ENCODE peak calls at places on chromosomes 7 and 10, in eight cellular contexts. X is RWPE1, A is AG04450, E is esophagus squamous epithelium, Q is HFFc6, N is stomach, L is GM12865, F is upper lobe of right lung. K is an unnamed sample.

GRCh38 chr7:40885503-40885902 is 750.7 kb downstream of the SUGCT start:
- DNase-seq in X (peak), A (no peak), E (no peak), Q (peak), N (no peak), L (no peak), F (no peak), K (no peak)

GRCh38 chr7:4883352-4884144 is at the start of gene RADIL:
- DNase-seq in X (peak), A (no peak), E (peak), Q (peak), N (peak), L (peak), F (peak), K (peak)

GRCh38 chr7:22771829-22772228 is 44.8 kb downstream of the IL6 start:
- DNase-seq in X (no peak), A (no peak), E (no peak), Q (no peak), N (no peak), L (no peak), F (no peak), K (no peak)

GRCh38 chr7:137816696-137817320 is 30.0 kb downstream of the DGKI start:
- DNase-seq in X (no peak), A (no peak), E (no peak), Q (peak), N (no peak), L (peak), F (no peak), K (no peak)

GRCh38 chr10:5811387-5811821 is 1.8 kb downstream of the GDI2 start:
- DNase-seq in X (peak), A (no peak), E (no peak), Q (peak), N (no peak), L (peak), F (no peak), K (peak)

GRCh38 chr10:59063491-59063890 is 113.0 kb upstream of the PHYHIPL start:
- DNase-seq in X (no peak), A (no peak), E (no peak), Q (no peak), N (no peak), L (no peak), F (no peak), K (no peak)

GRCh38 chr7:116948934-116949333 is 4.4 kb upstream of the ST7 start:
- DNase-seq in X (no peak), A (no peak), E (no peak), Q (no peak), N (peak), L (no peak), F (no peak), K (no peak)

GRCh38 chr10:48511066-48511854 is 93.6 kb downstream of the ARHGAP22 start:
- DNase-seq in X (no peak), A (no peak), E (no peak), Q (no peak), N (peak), L (no peak), F (no peak), K (no peak)

GRCh38 chr7:14351167-14351566 is 361.7 kb upstream of the ETV1 start:
- DNase-seq in X (no peak), A (no peak), E (no peak), Q (no peak), N (no peak), L (no peak), F (no peak), K (no peak)

GRCh38 chr7:82049442-82049841 is 279.6 kb upstream of the HGF start:
- DNase-seq in X (no peak), A (no peak), E (no peak), Q (no peak), N (no peak), L (no peak), F (no peak), K (no peak)

GRCh38 chr7:128221929-128222403 is 19.1 kb upstream of the LEP start:
- DNase-seq in X (peak), A (no peak), E (no peak), Q (peak), N (no peak), L (no peak), F (no peak), K (peak)

GRCh38 chr7:886626-887487 is 10.5 kb downstream of the GET4 start:
- DNase-seq in X (no peak), A (no peak), E (no peak), Q (no peak), N (no peak), L (no peak), F (no peak), K (no peak)

GRCh38 chr7:151992375-151992774 is 33.1 kb upstream of the GALNT11 start:
- DNase-seq in X (peak), A (no peak), E (no peak), Q (no peak), N (peak), L (peak), F (peak), K (no peak)

GRCh38 chr10:64630534-64630933 is 1109.3 kb downstream of the REEP3 start:
- DNase-seq in X (no peak), A (no peak), E (no peak), Q (no peak), N (no peak), L (no peak), F (no peak), K (no peak)

GRCh38 chr10:66837990-66838389 is 87.8 kb upstream of the LRRTM3 start:
- DNase-seq in X (no peak), A (peak), E (no peak), Q (peak), N (no peak), L (no peak), F (no peak), K (no peak)

GRCh38 chr7:832292-832967 is at the start of gene SUN1:
- DNase-seq in X (peak), A (no peak), E (no peak), Q (peak), N (no peak), L (peak), F (no peak), K (no peak)

GRCh38 chr7:36967387-36967786 is 243.1 kb upstream of the AOAH start:
- DNase-seq in X (peak), A (peak), E (no peak), Q (peak), N (peak), L (peak), F (no peak), K (peak)

GRCh38 chr7:70570029-70570428 is 561.9 kb upstream of the GALNT17 start:
- DNase-seq in X (no peak), A (no peak), E (no peak), Q (no peak), N (no peak), L (no peak), F (no peak), K (no peak)

GRCh38 chr10:12466701-12467100 is 117.4 kb downstream of the CAMK1D start:
- DNase-seq in X (no peak), A (no peak), E (no peak), Q (no peak), N (no peak), L (peak), F (no peak), K (no peak)

GRCh38 chr10:48605264-48605615 is 367 bp upstream of the ARHGAP22 start:
- DNase-seq in X (no peak), A (no peak), E (no peak), Q (no peak), N (no peak), L (no peak), F (no peak), K (no peak)

GRCh38 chr10:43739171-43739570 is 90.5 kb upstream of the ZNF32 start:
- DNase-seq in X (no peak), A (no peak), E (no peak), Q (no peak), N (no peak), L (no peak), F (no peak), K (peak)

GRCh38 chr10:132538031-132538789 is 623 bp downstream of the INPP5A start:
- DNase-seq in X (no peak), A (no peak), E (no peak), Q (no peak), N (peak), L (peak), F (peak), K (no peak)

GRCh38 chr10:16779375-16779774 is 37.8 kb downstream of the RSU1 start:
- DNase-seq in X (no peak), A (no peak), E (no peak), Q (no peak), N (no peak), L (peak), F (no peak), K (peak)

GRCh38 chr7:99642099-99642498 is 25.4 kb downstream of the ZSCAN25 start:
- DNase-seq in X (no peak), A (no peak), E (no peak), Q (peak), N (no peak), L (no peak), F (no peak), K (no peak)

GRCh38 chr10:119001717-119002500 is 27.6 kb upstream of the NANOS1 start:
- DNase-seq in X (no peak), A (no peak), E (no peak), Q (no peak), N (no peak), L (no peak), F (no peak), K (no peak)

GRCh38 chr10:120460191-120460590 is 3.2 kb downstream of the PLPP4 start:
- DNase-seq in X (no peak), A (no peak), E (no peak), Q (peak), N (no peak), L (no peak), F (no peak), K (no peak)

GRCh38 chr10:129945941-129946760 is 17.9 kb downstream of the EBF3 start:
- DNase-seq in X (no peak), A (no peak), E (no peak), Q (no peak), N (peak), L (no peak), F (no peak), K (no peak)

GRCh38 chr7:48255046-48255445 is 83.8 kb downstream of the ABCA13 start:
- DNase-seq in X (no peak), A (no peak), E (no peak), Q (peak), N (no peak), L (peak), F (no peak), K (no peak)

GRCh38 chr7:73811760-73812168 is 19.0 kb upstream of the CLDN4 start:
- DNase-seq in X (no peak), A (no peak), E (no peak), Q (peak), N (peak), L (peak), F (peak), K (peak)

GRCh38 chr7:13874783-13875182 is 114.7 kb downstream of the ETV1 start:
- DNase-seq in X (no peak), A (no peak), E (no peak), Q (no peak), N (no peak), L (no peak), F (no peak), K (no peak)

GRCh38 chr7:84196007-84196551 is 1.5 kb upstream of the SEMA3A start:
- DNase-seq in X (no peak), A (no peak), E (no peak), Q (peak), N (no peak), L (no peak), F (no peak), K (peak)

GRCh38 chr7:139396323-139396951 is 36.7 kb downstream of the LUC7L2 start:
- DNase-seq in X (no peak), A (no peak), E (no peak), Q (peak), N (no peak), L (no peak), F (no peak), K (no peak)

GRCh38 chr7:4681922-4682620 is at the start of gene FOXK1:
- DNase-seq in X (peak), A (no peak), E (no peak), Q (peak), N (peak), L (peak), F (peak), K (no peak)

GRCh38 chr7:141275350-141275749 is 201.5 kb downstream of the TMEM178B start:
- DNase-seq in X (no peak), A (no peak), E (no peak), Q (no peak), N (no peak), L (no peak), F (no peak), K (no peak)

GRCh38 chr10:29386347-29386999 is 97.6 kb downstream of the LYZL1 start:
- DNase-seq in X (peak), A (no peak), E (no peak), Q (peak), N (no peak), L (peak), F (no peak), K (no peak)

GRCh38 chr10:97861351-97861750 is 11.7 kb downstream of the GOLGA7B start:
- DNase-seq in X (peak), A (no peak), E (no peak), Q (peak), N (no peak), L (no peak), F (no peak), K (peak)

GRCh38 chr10:53395449-53395848 is 622.9 kb upstream of the MBL2 start:
- DNase-seq in X (no peak), A (no peak), E (no peak), Q (no peak), N (no peak), L (no peak), F (no peak), K (no peak)

GRCh38 chr7:44463169-44463808 is 27.2 kb downstream of the NUDCD3 start:
- DNase-seq in X (no peak), A (no peak), E (no peak), Q (no peak), N (no peak), L (peak), F (no peak), K (no peak)
- TF ChIP-seq CTCF in X (peak), A (peak), E (no peak), Q (peak), N (no peak), L (peak), F (peak), K (peak)

GRCh38 chr10:1115262-1115955 is 59.2 kb downstream of the WDR37 start:
- DNase-seq in X (no peak), A (no peak), E (no peak), Q (no peak), N (peak), L (no peak), F (no peak), K (no peak)
- TF ChIP-seq CTCF in X (no peak), A (no peak), E (no peak), Q (no peak), N (no peak), L (no peak), F (no peak), K (no peak)

GRCh38 chr10:104638861-104639594 is 2.1 kb upstream of the SORCS3 start:
- DNase-seq in X (no peak), A (no peak), E (no peak), Q (no peak), N (no peak), L (no peak), F (no peak), K (no peak)
- TF ChIP-seq CTCF in X (no peak), A (peak), E (no peak), Q (peak), N (no peak), L (peak), F (peak), K (no peak)

GRCh38 chr10:44925224-44925623 is 14.1 kb downstream of the TMEM72 start:
- DNase-seq in X (no peak), A (no peak), E (no peak), Q (no peak), N (no peak), L (peak), F (no peak), K (no peak)
- TF ChIP-seq CTCF in X (no peak), A (peak), E (no peak), Q (peak), N (peak), L (peak), F (no peak), K (peak)

GRCh38 chr10:123663522-123663921 is 2.6 kb upstream of the GPR26 start:
- DNase-seq in X (no peak), A (no peak), E (no peak), Q (no peak), N (no peak), L (no peak), F (no peak), K (no peak)
- TF ChIP-seq CTCF in X (no peak), A (no peak), E (no peak), Q (peak), N (no peak), L (no peak), F (no peak), K (no peak)

DNA sequence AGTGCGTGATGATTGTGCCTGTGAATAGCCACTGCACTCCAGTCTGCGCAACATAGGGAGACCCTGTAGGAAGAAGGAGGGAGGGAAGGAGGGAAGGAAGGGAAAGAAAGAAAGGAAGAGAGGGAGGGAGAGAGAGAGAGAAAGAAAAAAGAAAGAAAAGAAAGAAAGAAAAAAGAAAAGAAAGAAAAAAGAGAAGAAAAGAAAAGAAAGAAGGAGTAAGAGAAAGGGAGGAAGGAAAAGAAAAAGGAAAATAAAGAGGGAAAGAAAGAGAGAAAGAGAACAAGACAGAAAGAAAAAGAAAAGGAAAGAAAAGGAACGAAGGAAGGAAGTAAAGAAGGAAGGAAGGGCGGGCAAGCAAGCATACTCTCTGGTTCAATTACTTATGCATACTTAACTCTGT is 112.9 kb upstream of the ANK3 start:
- DNase-seq in X (no peak), A (no peak), E (no peak), Q (no peak), N (no peak), L (no peak), F (no peak), K (no peak)
- TF ChIP-seq CTCF in X (no peak), A (no peak), E (no peak), Q (no peak), N (no peak), L (no peak), F (no peak), K (no peak)

GRCh38 chr7:21125297-21125696 is 302.6 kb upstream of the SP4 start:
- DNase-seq in X (no peak), A (no peak), E (no peak), Q (no peak), N (no peak), L (no peak), F (no peak), K (no peak)
- TF ChIP-seq CTCF in X (no peak), A (no peak), E (no peak), Q (no peak), N (no peak), L (no peak), F (no peak), K (no peak)